ENCODE peak calls at places on chromosomes 12 and 14, in six cellular contexts. X is stimulated activated CD4-positive, alpha-beta T cell treated with anti-CD3 and anti-CD28 coated beads, Interleukin-15, amount 100 ng/mL, for 1 hour; N is keratinocyte; S is activated naive CD8-positive, alpha-beta T cell treated with anti-CD3 and anti-CD28 coated beads, Interleukin-2, amount 50 U/mL, for 16 hours; K is activated gamma-delta T cell; D is PC-9. B is an unnamed sample.

GRCh38 chr14:32650030-32650429 is 288.6 kb upstream of the NPAS3 start:
- DNase-seq in X (no peak), N (no peak), S (no peak), K (no peak), D (no peak), B (no peak)

GRCh38 chr14:75041613-75042012 is 9.7 kb downstream of the MLH3 start:
- DNase-seq in X (no peak), N (no peak), S (no peak), K (no peak), D (peak), B (no peak)

GRCh38 chr12:95583933-95584332 is 32.7 kb upstream of the USP44 start:
- DNase-seq in X (no peak), N (no peak), S (no peak), K (no peak), D (no peak), B (no peak)

GRCh38 chr14:53655080-53655785 is 301.4 kb downstream of the BMP4 start:
- DNase-seq in X (no peak), N (no peak), S (no peak), K (no peak), D (no peak), B (no peak)

GRCh38 chr14:91398192-91398591 is 19.4 kb downstream of the CCDC88C start:
- DNase-seq in X (no peak), N (no peak), S (no peak), K (no peak), D (no peak), B (no peak)

GRCh38 chr12:113075137-113075683 is 18.7 kb downstream of the DTX1 start:
- DNase-seq in X (no peak), N (no peak), S (no peak), K (no peak), D (no peak), B (no peak)

GRCh38 chr14:96792003-96792402 is 5.2 kb upstream of the VRK1 start:
- DNase-seq in X (no peak), N (no peak), S (no peak), K (no peak), D (no peak), B (no peak)

GRCh38 chr14:74611672-74612345 is at the start of gene LTBP2:
- DNase-seq in X (no peak), N (no peak), S (no peak), K (no peak), D (no peak), B (no peak)

GRCh38 chr12:30151831-30152230 is 368.1 kb upstream of the TMTC1 start:
- DNase-seq in X (no peak), N (no peak), S (no peak), K (no peak), D (no peak), B (no peak)

GRCh38 chr12:111756681-111757080 is 10.1 kb upstream of the ALDH2 start:
- DNase-seq in X (no peak), N (no peak), S (no peak), K (no peak), D (no peak), B (peak)